ENCODE peak calls at places on chromosomes 11 and 22, in four cellular contexts. K is PC-9, N is foreskin fibroblast, C is cardiac fibroblast. A is an unnamed sample.

GRCh38 chr11:115939726-115940421 is 435.7 kb upstream of the CADM1 start:
- DNase-seq in K (no peak), C (no peak), N (no peak), A (no peak)

GRCh38 chr11:42631223-42631843 is 680.5 kb upstream of the API5 start:
- DNase-seq in N (no peak), C (peak), K (no peak), A (no peak)

GRCh38 chr11:70191495-70192140 is 11.5 kb upstream of the FADD start:
- DNase-seq in N (peak), K (peak), C (peak), A (peak)

GRCh38 chr22:39524089-39524752 is 3.9 kb downstream of the ATF4 start:
- DNase-seq in N (no peak), K (no peak), C (no peak), A (no peak)

GRCh38 chr11:35407041-35407440 is 12.3 kb downstream of the SLC1A2 start:
- DNase-seq in C (no peak), N (no peak), K (no peak), A (no peak)

GRCh38 chr11:80163011-80163410 is 722.2 kb upstream of the TENM4 start:
- DNase-seq in K (no peak), N (no peak), C (peak), A (no peak)

GRCh38 chr11:85539740-85540139 is 87.4 kb downstream of the DLG2 start:
- DNase-seq in K (no peak), N (no peak), C (no peak), A (no peak)

GRCh38 chr11:26593686-26594085 is 21.6 kb upstream of the MUC15 start:
- DNase-seq in N (no peak), K (no peak), C (no peak), A (no peak)

GRCh38 chr11:79192836-79193235 is 248.0 kb downstream of the TENM4 start:
- DNase-seq in K (no peak), C (no peak), N (no peak), A (no peak)

GRCh38 chr11:44138286-44138685 is 42.8 kb downstream of the EXT2 start:
- DNase-seq in N (no peak), K (no peak), C (peak), A (no peak)

GRCh38 chr11:15208570-15209222 is 94.0 kb downstream of the INSC start:
- DNase-seq in C (peak), K (no peak), N (peak), A (peak)

GRCh38 chr11:57345555-57346151 is 7.5 kb downstream of the P2RX3 start:
- DNase-seq in N (peak), K (peak), C (peak), A (peak)

GRCh38 chr11:45486461-45486860 is 179.0 kb downstream of the CHST1 start:
- DNase-seq in N (no peak), C (no peak), K (no peak), A (no peak)

GRCh38 chr22:30212363-30212995 is 34.1 kb downstream of the LIF start:
- DNase-seq in K (peak), N (peak), C (peak), A (peak)

GRCh38 chr22:26610983-26611382 is 6.8 kb downstream of the CRYBB1 start:
- DNase-seq in C (peak), N (peak), K (no peak), A (no peak)

GRCh38 chr11:128451651-128452470 is 135.5 kb downstream of the ETS1 start:
- DNase-seq in K (no peak), N (peak), C (peak), A (peak)

GRCh38 chr22:44698531-44699421 is 3.2 kb upstream of the PRR5 start:
- DNase-seq in N (peak), C (peak), K (no peak), A (no peak)

GRCh38 chr22:24006914-24007214 is 1.6 kb upstream of the GSTT4 start:
- DNase-seq in K (no peak), N (no peak), C (no peak), A (no peak)

GRCh38 chr22:24008381-24009226 is 2.5 kb upstream of the CABIN1 start:
- DNase-seq in N (no peak), K (no peak), C (no peak), A (no peak)

GRCh38 chr22:24009227-24010017 is 1.7 kb upstream of the CABIN1 start:
- DNase-seq in K (no peak), C (no peak), N (no peak), A (no peak)

GRCh38 chr22:24007253-24008021 is 2.2 kb upstream of the GSTT4 start:
- DNase-seq in C (no peak), K (no peak), N (no peak), A (no peak)

DNA sequence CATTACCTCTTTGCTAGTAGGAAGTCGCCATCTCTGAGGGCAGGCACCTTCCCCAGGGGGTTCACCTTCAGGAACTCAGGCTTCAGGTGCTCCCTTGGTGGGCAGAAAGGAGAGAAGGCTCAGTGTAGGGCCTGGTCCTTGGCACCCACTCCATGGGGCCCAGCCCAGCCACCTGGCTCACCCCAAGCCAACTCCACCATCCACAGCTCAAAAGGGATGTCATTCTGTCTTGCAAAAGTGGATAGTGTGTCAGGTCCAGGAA is 2.7 kb upstream of the GSTT4 start:
- DNase-seq in N (no peak), K (no peak), C (no peak), A (no peak)
- TF ChIP-seq CTCF in N (no peak), K (no peak), C (no peak), A (no peak)

DNA sequence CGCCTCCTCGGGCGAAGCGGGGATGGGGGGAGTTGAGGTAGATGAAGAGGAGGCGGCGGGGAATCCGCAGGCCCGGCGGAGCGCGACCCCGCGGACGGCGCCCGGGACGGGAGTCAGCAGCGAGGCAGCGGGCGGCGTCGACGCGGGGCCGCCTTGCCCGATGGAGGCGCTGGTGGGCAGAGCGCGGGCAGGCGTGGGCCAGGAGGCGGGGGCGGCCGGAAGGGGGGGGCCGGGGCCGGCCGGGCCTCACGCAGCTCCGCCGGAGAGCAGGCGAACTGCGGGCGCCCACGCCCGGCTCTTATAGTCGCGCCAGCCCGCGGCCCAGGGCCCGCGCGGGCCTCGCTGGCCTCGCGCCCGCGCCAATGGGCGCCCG is at the start of gene IGF2:
- DNase-seq in C (no peak), N (peak), K (no peak), A (no peak)
- TF ChIP-seq CTCF in C (no peak), N (no peak), K (no peak), A (no peak)

GRCh38 chr22:34057726-34058125 is 137.4 kb upstream of the LARGE1 start:
- DNase-seq in C (no peak), K (no peak), N (no peak), A (no peak)

GRCh38 chr22:34055525-34056200 is 135.4 kb upstream of the LARGE1 start:
- DNase-seq in K (peak), N (no peak), C (peak), A (no peak)
- TF ChIP-seq CTCF in K (peak), N (no peak), C (no peak), A (no peak)

GRCh38 chr11:101477926-101478325 is 105.9 kb downstream of the TRPC6 start:
- DNase-seq in K (no peak), N (no peak), C (no peak), A (no peak)
- TF ChIP-seq CTCF in K (no peak), N (no peak), C (no peak), A (no peak)

GRCh38 chr11:60348116-60348515 is 21.1 kb downstream of the MS4A6E start:
- DNase-seq in K (no peak), N (no peak), C (no peak), A (no peak)
- TF ChIP-seq CTCF in K (no peak), N (no peak), C (no peak), A (no peak)

GRCh38 chr11:103284260-103284659 is 175.0 kb downstream of the DYNC2H1 start:
- DNase-seq in N (no peak), C (no peak), K (no peak), A (no peak)
- TF ChIP-seq CTCF in N (no peak), C (no peak), K (no peak), A (no peak)

DNA sequence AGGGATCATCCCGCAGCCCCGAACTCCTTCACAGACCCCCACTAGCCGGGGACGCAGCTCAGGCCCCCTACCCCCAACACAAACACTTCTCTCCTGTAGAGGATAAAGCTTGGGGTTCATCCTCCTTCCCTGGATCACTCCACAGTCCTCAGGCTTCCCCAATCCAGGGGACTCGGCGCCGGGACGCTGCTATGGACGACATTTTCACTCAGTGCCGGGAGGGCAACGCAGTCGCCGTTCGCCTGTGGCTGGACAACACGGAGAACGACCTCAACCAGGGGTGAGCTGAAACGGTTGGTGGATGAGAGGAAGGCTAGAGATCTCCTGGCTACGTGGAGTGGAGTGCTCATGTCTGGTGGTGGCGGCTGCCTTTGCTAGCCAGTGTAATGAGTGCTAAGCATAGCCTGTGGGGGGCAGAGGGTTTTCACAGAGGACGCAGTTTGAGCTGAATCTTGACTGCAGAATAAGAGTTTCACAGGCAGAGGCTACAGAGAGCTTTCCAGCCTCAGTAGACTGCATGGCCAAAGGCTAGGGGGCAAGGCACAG is 580 bp downstream of the ILK start:
- DNase-seq in K (no peak), N (peak), C (peak), A (peak)
- TF ChIP-seq CTCF in K (no peak), N (peak), C (peak), A (no peak)

DNA sequence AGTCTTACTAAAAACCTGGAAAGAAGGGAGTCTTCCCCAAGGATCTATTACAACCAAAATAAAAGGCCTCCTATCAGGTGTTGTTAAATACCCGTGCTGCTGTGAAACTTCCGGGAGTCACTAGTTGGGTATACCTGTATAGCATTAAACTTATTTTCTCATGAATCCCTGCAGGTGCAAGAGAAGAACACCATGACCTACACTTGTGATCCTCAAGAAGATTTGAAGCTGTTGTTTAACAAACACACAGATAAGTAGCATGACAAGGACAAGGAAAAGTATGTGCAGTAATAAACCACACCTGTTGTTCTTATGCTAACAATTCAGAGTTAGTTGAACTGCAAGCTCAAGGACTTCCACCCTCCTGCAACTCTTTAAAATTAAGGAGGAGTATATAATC is 12.0 kb downstream of the OR4C45 start:
- DNase-seq in N (no peak), K (no peak), C (no peak), A (no peak)
- TF ChIP-seq CTCF in N (no peak), K (no peak), C (no peak), A (no peak)

GRCh38 chr11:12288934-12289666 is 88.3 kb upstream of the PARVA start:
- DNase-seq in C (no peak), K (no peak), N (no peak), A (no peak)
- TF ChIP-seq CTCF in C (peak), K (no peak), N (no peak), A (no peak)

DNA sequence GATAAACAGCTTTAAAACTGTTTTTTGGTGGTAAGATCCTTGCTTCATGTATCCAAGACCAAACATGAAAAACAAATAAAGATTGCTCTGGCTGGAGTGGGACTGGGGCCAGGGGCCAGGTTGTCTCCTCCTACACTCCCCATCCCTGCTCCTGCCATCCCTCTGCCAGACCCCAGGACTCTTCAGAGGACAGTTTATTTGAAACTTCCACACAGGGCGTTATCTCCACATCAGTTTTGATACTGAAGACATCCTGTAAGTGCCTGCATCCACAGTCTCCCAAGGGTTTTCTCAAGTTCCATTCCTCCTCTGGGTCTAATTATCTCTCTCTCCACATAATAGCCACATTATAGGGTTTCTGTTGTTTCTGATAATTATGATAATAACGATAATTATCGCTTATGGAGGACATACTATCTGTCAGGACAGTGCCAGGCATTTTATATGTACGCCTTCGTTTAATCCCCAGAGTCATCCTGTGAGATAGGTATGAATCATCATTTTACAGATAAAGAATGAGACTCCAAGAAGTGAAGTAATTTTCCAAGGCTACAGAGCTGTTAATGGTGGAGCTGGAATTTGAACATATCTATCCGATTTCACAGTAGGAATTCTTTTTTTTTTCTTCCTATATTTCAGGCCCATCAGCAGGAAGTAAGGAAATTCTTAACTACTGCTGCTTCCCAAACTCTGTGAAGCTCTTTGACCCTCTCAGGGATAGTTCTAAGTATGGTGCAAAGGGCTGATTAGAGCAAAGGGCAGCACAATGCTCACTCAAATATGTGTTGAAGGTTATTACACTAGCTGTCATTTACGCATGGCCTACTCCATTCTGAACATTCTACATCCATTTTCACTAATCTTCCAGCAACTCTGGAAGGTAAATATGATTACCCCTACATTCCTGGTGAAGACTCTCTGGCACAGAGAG is 488.0 kb upstream of the CCDC90B start:
- DNase-seq in N (no peak), K (no peak), C (peak), A (no peak)
- TF ChIP-seq CTCF in N (no peak), K (no peak), C (no peak), A (no peak)

A was measured in Calu3.